ENCODE peak calls at places on chromosomes 7 and 10, in four cellular contexts. L is HCT116, Z is gastrocnemius medialis, Y is H54. U is an unnamed sample.

GRCh38 chr10:4316166-4316810 is 509.7 kb upstream of the AKR1E2 start:
- DNase-seq in L (no peak), Z (peak), Y (peak), U (no peak)

GRCh38 chr10:71729023-71729649 is 9.6 kb upstream of the C10orf105 start:
- DNase-seq in L (no peak), Z (no peak), Y (peak), U (peak)

GRCh38 chr7:1662101-1662500 is 8.0 kb upstream of the ELFN1 start:
- DNase-seq in L (no peak), Z (no peak), Y (no peak), U (peak)

GRCh38 chr7:140542226-140542625 is 62.9 kb upstream of the MKRN1 start:
- DNase-seq in L (no peak), Z (peak), Y (no peak), U (no peak)

GRCh38 chr10:74255214-74255613 is 104.2 kb downstream of the ADK start:
- DNase-seq in L (no peak), Z (no peak), Y (no peak), U (no peak)

GRCh38 chr10:80513106-80513505 is 24.6 kb upstream of the SH2D4B start:
- DNase-seq in L (no peak), Z (no peak), Y (no peak), U (no peak)

GRCh38 chr10:76036962-76037361 is 605.5 kb downstream of the LRMDA start:
- DNase-seq in L (no peak), Z (no peak), Y (no peak), U (no peak)

GRCh38 chr10:70575874-70576802 is 26.4 kb downstream of the PRF1 start:
- DNase-seq in L (peak), Z (no peak), Y (peak), U (no peak)

GRCh38 chr10:89378006-89378627 is at the start of gene IFIT1B:
- DNase-seq in L (no peak), Z (no peak), Y (no peak), U (no peak)

GRCh38 chr10:103986360-103986759 is 19.4 kb downstream of the SLK start:
- DNase-seq in L (no peak), Z (no peak), Y (no peak), U (no peak)

GRCh38 chr7:1706721-1707613 is 36.9 kb downstream of the ELFN1 start:
- DNase-seq in L (no peak), Z (no peak), Y (no peak), U (peak)

GRCh38 chr7:1883031-1883761 is 213.1 kb downstream of the ELFN1 start:
- DNase-seq in L (peak), Z (no peak), Y (peak), U (no peak)

GRCh38 chr10:112361951-112362770 is 11.8 kb upstream of the ACSL5 start:
- DNase-seq in L (no peak), Z (peak), Y (peak), U (no peak)

GRCh38 chr10:102994551-102995295 is 76.6 kb downstream of the CNNM2 start:
- DNase-seq in L (no peak), Z (no peak), Y (no peak), U (no peak)

GRCh38 chr10:74641659-74642058 is 184.7 kb upstream of the KAT6B start:
- DNase-seq in L (no peak), Z (no peak), Y (no peak), U (no peak)

GRCh38 chr7:157425137-157425731 is 88.4 kb downstream of the DNAJB6 start:
- DNase-seq in L (no peak), Z (no peak), Y (no peak), U (no peak)

GRCh38 chr10:32060372-32060771 is 4.1 kb upstream of the KIF5B start:
- DNase-seq in L (no peak), Z (no peak), Y (no peak), U (no peak)

GRCh38 chr7:151008511-151009323 is 15.6 kb downstream of the ATG9B start:
- DNase-seq in L (peak), Z (no peak), Y (no peak), U (no peak)

GRCh38 chr7:99267530-99268360 is 4.9 kb upstream of the MYH16 start:
- DNase-seq in L (peak), Z (no peak), Y (peak), U (no peak)

GRCh38 chr7:81623251-81623855 is 146.5 kb downstream of the HGF start:
- DNase-seq in L (no peak), Z (no peak), Y (no peak), U (no peak)

GRCh38 chr7:105581066-105581811 is at the start of gene EFCAB10:
- DNase-seq in L (peak), Z (no peak), Y (no peak), U (no peak)

GRCh38 chr7:141076377-141076776 is 2.5 kb downstream of the TMEM178B start:
- DNase-seq in L (no peak), Z (no peak), Y (no peak), U (no peak)

GRCh38 chr7:156735861-156736260 is 95.3 kb downstream of the RNF32 start:
- DNase-seq in L (no peak), Z (no peak), Y (no peak), U (no peak)

GRCh38 chr7:139407555-139407954 is 47.9 kb downstream of the LUC7L2 start:
- DNase-seq in L (no peak), Z (no peak), Y (no peak), U (no peak)

GRCh38 chr7:128848289-128849155 is 14.1 kb upstream of the ATP6V1F start:
- DNase-seq in L (no peak), Z (no peak), Y (no peak), U (no peak)

DNA sequence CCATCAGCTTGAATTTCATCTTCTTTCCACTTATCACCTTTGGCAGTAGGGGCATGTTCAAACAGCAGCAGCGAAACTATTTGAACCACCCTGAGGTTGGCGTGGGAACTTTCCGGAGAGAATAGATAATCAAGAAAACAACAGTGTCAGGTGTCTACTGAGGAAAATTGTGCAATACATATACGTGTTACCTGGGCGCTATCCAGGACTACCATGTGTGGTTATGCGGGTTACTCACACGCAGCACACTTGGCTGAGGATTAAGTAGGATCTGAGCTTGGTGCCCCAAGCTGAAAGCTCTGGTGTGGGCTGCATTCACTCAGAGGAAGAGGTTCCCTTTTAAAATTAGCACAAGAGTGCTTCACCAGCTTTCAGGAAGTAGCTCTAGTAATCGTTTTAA is 8.8 kb upstream of the ABI1 start:
- DNase-seq in L (no peak), Z (no peak), Y (no peak), U (no peak)
- TF ChIP-seq POLR2A in L (no peak), Z (no peak), Y (no peak), U (no peak)

GRCh38 chr10:486668-487067 is 202.8 kb downstream of the DIP2C start:
- DNase-seq in L (no peak), Z (no peak), Y (no peak), U (peak)

GRCh38 chr10:484441-484924 is 205.0 kb downstream of the DIP2C start:
- DNase-seq in L (no peak), Z (no peak), Y (peak), U (no peak)

GRCh38 chr10:483266-483665 is 206.2 kb downstream of the DIP2C start:
- DNase-seq in L (no peak), Z (no peak), Y (no peak), U (no peak)

GRCh38 chr10:485776-486572 is 203.5 kb downstream of the DIP2C start:
- DNase-seq in L (no peak), Z (no peak), Y (no peak), U (peak)

DNA sequence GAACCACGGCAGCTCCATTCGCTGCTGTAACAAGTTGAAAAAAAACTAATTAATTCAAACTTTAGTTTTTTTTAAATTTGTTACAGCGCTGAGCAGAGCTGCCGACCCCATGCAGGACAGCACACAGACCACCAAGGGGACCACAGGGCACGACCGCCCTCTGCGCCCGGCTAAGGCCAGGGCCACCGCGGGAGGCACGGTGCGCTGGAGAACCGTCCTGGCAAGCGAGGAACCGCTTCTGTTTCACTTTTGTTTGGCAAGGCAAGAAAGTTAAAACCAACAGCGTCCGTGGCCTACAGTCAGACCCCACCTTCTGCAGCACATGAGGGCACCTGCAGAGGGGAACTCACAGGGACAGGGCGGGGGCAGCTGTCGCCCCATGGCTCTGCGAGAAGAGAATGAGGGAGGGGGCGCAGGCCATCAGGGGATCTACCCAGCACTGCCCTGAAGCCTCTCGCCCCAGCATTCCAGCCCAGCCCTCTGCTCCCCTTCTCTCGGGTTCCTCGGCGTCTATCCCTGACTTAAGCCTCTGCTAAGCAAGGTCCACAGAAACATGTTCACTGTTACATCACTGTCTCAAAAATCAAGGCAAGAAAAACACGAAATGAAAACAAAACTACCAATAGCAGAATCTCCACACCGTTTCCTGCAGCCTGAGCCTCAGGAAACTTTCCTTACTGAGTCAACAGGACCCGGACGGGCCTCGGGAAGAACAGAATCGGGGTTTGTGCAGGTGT is 204.4 kb downstream of the DIP2C start:
- DNase-seq in L (no peak), Z (no peak), Y (no peak), U (no peak)
- TF ChIP-seq POLR2A in L (no peak), Z (no peak), Y (no peak), U (no peak)

GRCh38 chr7:102996957-102997356 is 77.6 kb downstream of the FBXL13 start:
- DNase-seq in L (no peak), Z (no peak), Y (no peak), U (no peak)
- TF ChIP-seq POLR2A in L (no peak), Z (no peak), Y (no peak), U (no peak)

GRCh38 chr10:95303535-95303934 is 12.7 kb upstream of the PDLIM1 start:
- DNase-seq in L (no peak), Z (no peak), Y (no peak), U (no peak)
- TF ChIP-seq POLR2A in L (no peak), Z (no peak), Y (no peak), U (no peak)

DNA sequence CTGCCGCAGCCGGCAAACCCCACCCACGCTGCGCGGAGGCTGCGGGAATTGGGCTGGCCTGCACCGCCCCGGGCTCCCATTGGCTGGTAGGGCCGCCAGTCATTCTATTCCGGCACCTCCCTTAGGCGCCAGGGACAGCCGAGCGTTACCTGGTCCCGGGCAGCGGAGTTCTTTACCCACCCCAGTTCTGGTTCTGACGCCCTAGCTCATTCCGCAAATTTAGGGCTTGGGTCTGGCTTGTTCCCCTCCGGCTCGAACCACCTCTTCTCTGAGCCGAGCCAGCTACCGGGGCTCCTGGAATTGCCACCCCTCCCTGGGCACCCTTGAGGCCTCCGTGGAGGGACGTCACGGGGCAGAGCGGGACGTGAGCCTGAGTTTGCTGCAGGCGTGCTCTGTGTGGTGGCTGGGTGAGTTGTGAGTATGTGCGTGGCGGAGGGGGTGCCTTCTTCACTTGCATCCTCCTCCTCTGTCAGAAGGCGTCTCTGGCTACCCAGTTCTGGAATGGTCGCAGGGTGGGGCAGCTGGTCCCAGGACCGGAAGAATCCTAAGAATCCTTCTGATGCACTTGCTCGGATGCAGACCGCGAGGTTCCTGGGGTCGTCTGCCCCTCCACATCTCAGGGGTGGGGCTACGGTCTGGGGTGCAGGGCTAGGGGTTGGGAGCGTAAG is at the start of the genes PDZD7 and SFXN3:
- DNase-seq in L (peak), Z (peak), Y (peak), U (peak)
- TF ChIP-seq POLR2A in L (no peak), Z (peak), Y (no peak), U (no peak)

GRCh38 chr7:74294191-74294998 is 5.2 kb downstream of the CLIP2 start:
- DNase-seq in L (no peak), Z (no peak), Y (no peak), U (no peak)

GRCh38 chr7:74293577-74293908 is 4.3 kb downstream of the CLIP2 start:
- DNase-seq in L (no peak), Z (no peak), Y (no peak), U (no peak)

GRCh38 chr7:74291535-74291934 is 2.3 kb downstream of the CLIP2 start:
- DNase-seq in L (no peak), Z (no peak), Y (no peak), U (no peak)

GRCh38 chr7:74290999-74291441 is 1.8 kb downstream of the CLIP2 start:
- DNase-seq in L (no peak), Z (no peak), Y (no peak), U (no peak)

DNA sequence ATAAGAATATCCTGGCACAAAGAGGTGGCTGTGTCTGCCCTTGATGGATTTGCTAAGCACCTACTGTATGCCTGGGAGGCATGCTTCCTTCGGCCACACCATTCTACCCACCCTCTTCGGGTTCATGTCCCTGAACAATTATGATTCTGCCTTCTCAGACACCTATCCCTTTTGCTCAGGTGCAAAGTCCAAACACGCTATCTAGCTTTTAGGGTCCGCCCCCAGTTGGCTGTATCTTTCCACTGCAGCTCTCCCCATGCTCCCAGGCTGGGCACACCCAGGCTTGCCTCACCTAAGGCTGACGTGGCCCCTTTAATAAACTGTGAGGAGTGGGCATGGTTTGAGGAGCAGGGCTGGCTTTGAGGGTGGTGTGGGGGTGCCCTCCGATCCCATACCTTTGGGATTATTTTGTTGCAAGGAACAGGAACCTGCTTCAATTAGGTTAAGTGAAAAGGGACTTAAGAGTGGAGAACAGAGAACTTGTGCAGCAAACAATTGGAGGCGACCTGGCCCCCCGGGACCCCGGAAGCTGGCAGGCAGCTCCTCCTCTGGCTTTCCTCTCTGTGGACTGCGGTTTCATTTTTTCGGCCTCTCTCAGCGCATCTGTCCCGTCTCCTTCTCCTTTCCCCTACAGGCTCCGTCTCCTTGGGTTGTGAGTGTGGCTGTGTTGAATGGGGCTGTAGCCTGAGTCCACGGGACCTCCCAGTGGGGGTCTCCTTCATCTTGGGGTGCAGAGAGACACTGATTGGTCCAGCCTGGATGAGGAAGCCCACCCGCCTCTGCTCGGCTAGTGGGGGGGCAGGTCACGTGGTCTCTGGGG is 3.8 kb downstream of the CLIP2 start:
- DNase-seq in L (peak), Z (no peak), Y (no peak), U (no peak)
- TF ChIP-seq POLR2A in L (no peak), Z (no peak), Y (no peak), U (no peak)